ENCODE peak calls at places on chromosomes 12 and 14, in ten cellular contexts. One of them, this sample, is unnamed.

GRCh38 chr14:66495214-66496098 is 9.3 kb downstream of the CCDC196 start:
- DNase-seq in endodermal cell: peak
- DNase-seq in AG04450: peak
- DNase-seq in WERI-Rb-1: peak
- DNase-seq in GM12865: peak
- DNase-seq in astrocyte of the spinal cord: peak
- DNase-seq in GM23338: peak
- DNase-seq in RWPE2: no peak
- DNase-seq in neuronal stem cell: peak
- DNase-seq in lung: peak
- DNase-seq in this sample: peak

GRCh38 chr12:85834378-85834777 is 1.8 kb downstream of the RASSF9 start:
- DNase-seq in GM23338: peak
- DNase-seq in astrocyte of the spinal cord: no peak
- DNase-seq in GM12865: no peak
- DNase-seq in RWPE2: no peak
- DNase-seq in AG04450: no peak
- DNase-seq in WERI-Rb-1: no peak
- DNase-seq in endodermal cell: no peak
- DNase-seq in lung: no peak
- DNase-seq in neuronal stem cell: no peak
- DNase-seq in this sample: no peak

GRCh38 chr14:99322731-99323599 is 51.0 kb upstream of the BCL11B start:
- DNase-seq in RWPE2: no peak
- DNase-seq in neuronal stem cell: no peak
- DNase-seq in GM23338: no peak
- DNase-seq in GM12865: no peak
- DNase-seq in astrocyte of the spinal cord: no peak
- DNase-seq in lung: peak
- DNase-seq in AG04450: no peak
- DNase-seq in WERI-Rb-1: no peak
- DNase-seq in endodermal cell: peak
- DNase-seq in this sample: no peak

GRCh38 chr12:89800435-89800834 is 91.8 kb upstream of the ATP2B1 start:
- DNase-seq in RWPE2: no peak
- DNase-seq in GM23338: no peak
- DNase-seq in GM12865: no peak
- DNase-seq in endodermal cell: no peak
- DNase-seq in AG04450: no peak
- DNase-seq in lung: no peak
- DNase-seq in astrocyte of the spinal cord: no peak
- DNase-seq in neuronal stem cell: no peak
- DNase-seq in WERI-Rb-1: no peak
- DNase-seq in this sample: no peak

GRCh38 chr14:81269100-81269978 is 48.6 kb upstream of the GTF2A1 start:
- DNase-seq in GM12865: peak
- DNase-seq in AG04450: peak
- DNase-seq in neuronal stem cell: peak
- DNase-seq in RWPE2: no peak
- DNase-seq in endodermal cell: peak
- DNase-seq in lung: no peak
- DNase-seq in astrocyte of the spinal cord: peak
- DNase-seq in GM23338: peak
- DNase-seq in WERI-Rb-1: no peak
- DNase-seq in this sample: peak

GRCh38 chr12:104369708-104370107 is 66.2 kb downstream of the EID3 start:
- DNase-seq in GM12865: no peak
- DNase-seq in AG04450: no peak
- DNase-seq in astrocyte of the spinal cord: no peak
- DNase-seq in lung: no peak
- DNase-seq in RWPE2: no peak
- DNase-seq in endodermal cell: no peak
- DNase-seq in WERI-Rb-1: no peak
- DNase-seq in neuronal stem cell: no peak
- DNase-seq in GM23338: no peak
- DNase-seq in this sample: no peak

GRCh38 chr12:43842259-43842658 is 6.4 kb downstream of the TMEM117 start:
- DNase-seq in neuronal stem cell: no peak
- DNase-seq in RWPE2: no peak
- DNase-seq in GM23338: no peak
- DNase-seq in WERI-Rb-1: no peak
- DNase-seq in astrocyte of the spinal cord: no peak
- DNase-seq in lung: no peak
- DNase-seq in GM12865: no peak
- DNase-seq in AG04450: no peak
- DNase-seq in endodermal cell: no peak
- DNase-seq in this sample: no peak

GRCh38 chr12:91965781-91966180 is 179.9 kb downstream of the BTG1 start:
- DNase-seq in neuronal stem cell: no peak
- DNase-seq in RWPE2: no peak
- DNase-seq in lung: no peak
- DNase-seq in astrocyte of the spinal cord: no peak
- DNase-seq in GM12865: no peak
- DNase-seq in GM23338: no peak
- DNase-seq in WERI-Rb-1: no peak
- DNase-seq in AG04450: no peak
- DNase-seq in endodermal cell: no peak
- DNase-seq in this sample: no peak

GRCh38 chr12:85076688-85077430 is 40.7 kb downstream of the LRRIQ1 start:
- DNase-seq in AG04450: peak
- DNase-seq in endodermal cell: peak
- DNase-seq in astrocyte of the spinal cord: peak
- DNase-seq in GM23338: peak
- DNase-seq in lung: no peak
- DNase-seq in GM12865: peak
- DNase-seq in RWPE2: no peak
- DNase-seq in neuronal stem cell: peak
- DNase-seq in WERI-Rb-1: no peak
- DNase-seq in this sample: peak

GRCh38 chr12:68400231-68400829 is 68.2 kb upstream of the MDM1 start:
- DNase-seq in endodermal cell: no peak
- DNase-seq in GM12865: no peak
- DNase-seq in lung: no peak
- DNase-seq in astrocyte of the spinal cord: no peak
- DNase-seq in neuronal stem cell: no peak
- DNase-seq in AG04450: no peak
- DNase-seq in WERI-Rb-1: peak
- DNase-seq in RWPE2: no peak
- DNase-seq in GM23338: no peak
- DNase-seq in this sample: no peak

GRCh38 chr14:89921896-89922548 is 32.5 kb downstream of the EFCAB11 start:
- DNase-seq in lung: no peak
- DNase-seq in GM23338: no peak
- DNase-seq in GM12865: no peak
- DNase-seq in neuronal stem cell: no peak
- DNase-seq in astrocyte of the spinal cord: peak
- DNase-seq in RWPE2: no peak
- DNase-seq in AG04450: no peak
- DNase-seq in WERI-Rb-1: no peak
- DNase-seq in endodermal cell: no peak
- DNase-seq in this sample: peak

GRCh38 chr12:57118711-57119271 is 7.6 kb upstream of the STAT6 start:
- DNase-seq in astrocyte of the spinal cord: no peak
- DNase-seq in GM12865: peak
- DNase-seq in AG04450: no peak
- DNase-seq in RWPE2: no peak
- DNase-seq in neuronal stem cell: no peak
- DNase-seq in WERI-Rb-1: no peak
- DNase-seq in GM23338: no peak
- DNase-seq in lung: no peak
- DNase-seq in endodermal cell: no peak
- DNase-seq in this sample: no peak
- H3K4me3 ChIP-seq in astrocyte of the spinal cord: no peak
- H3K4me3 ChIP-seq in GM12865: no peak
- H3K4me3 ChIP-seq in AG04450: no peak
- H3K4me3 ChIP-seq in RWPE2: no peak
- H3K4me3 ChIP-seq in neuronal stem cell: no peak
- H3K4me3 ChIP-seq in WERI-Rb-1: no peak
- H3K4me3 ChIP-seq in GM23338: no peak
- H3K4me3 ChIP-seq in lung: no peak
- H3K4me3 ChIP-seq in endodermal cell: no peak
- H3K4me3 ChIP-seq in this sample: no peak

GRCh38 chr14:65206448-65207096 is 104.3 kb upstream of the MAX start:
- DNase-seq in GM12865: peak
- DNase-seq in lung: no peak
- DNase-seq in GM23338: no peak
- DNase-seq in astrocyte of the spinal cord: peak
- DNase-seq in WERI-Rb-1: no peak
- DNase-seq in endodermal cell: no peak
- DNase-seq in RWPE2: no peak
- DNase-seq in neuronal stem cell: no peak
- DNase-seq in AG04450: peak
- DNase-seq in this sample: no peak
- H3K4me3 ChIP-seq in GM12865: peak
- H3K4me3 ChIP-seq in lung: no peak
- H3K4me3 ChIP-seq in GM23338: no peak
- H3K4me3 ChIP-seq in astrocyte of the spinal cord: no peak
- H3K4me3 ChIP-seq in WERI-Rb-1: no peak
- H3K4me3 ChIP-seq in endodermal cell: no peak
- H3K4me3 ChIP-seq in RWPE2: no peak
- H3K4me3 ChIP-seq in neuronal stem cell: no peak
- H3K4me3 ChIP-seq in AG04450: no peak
- H3K4me3 ChIP-seq in this sample: no peak

DNA sequence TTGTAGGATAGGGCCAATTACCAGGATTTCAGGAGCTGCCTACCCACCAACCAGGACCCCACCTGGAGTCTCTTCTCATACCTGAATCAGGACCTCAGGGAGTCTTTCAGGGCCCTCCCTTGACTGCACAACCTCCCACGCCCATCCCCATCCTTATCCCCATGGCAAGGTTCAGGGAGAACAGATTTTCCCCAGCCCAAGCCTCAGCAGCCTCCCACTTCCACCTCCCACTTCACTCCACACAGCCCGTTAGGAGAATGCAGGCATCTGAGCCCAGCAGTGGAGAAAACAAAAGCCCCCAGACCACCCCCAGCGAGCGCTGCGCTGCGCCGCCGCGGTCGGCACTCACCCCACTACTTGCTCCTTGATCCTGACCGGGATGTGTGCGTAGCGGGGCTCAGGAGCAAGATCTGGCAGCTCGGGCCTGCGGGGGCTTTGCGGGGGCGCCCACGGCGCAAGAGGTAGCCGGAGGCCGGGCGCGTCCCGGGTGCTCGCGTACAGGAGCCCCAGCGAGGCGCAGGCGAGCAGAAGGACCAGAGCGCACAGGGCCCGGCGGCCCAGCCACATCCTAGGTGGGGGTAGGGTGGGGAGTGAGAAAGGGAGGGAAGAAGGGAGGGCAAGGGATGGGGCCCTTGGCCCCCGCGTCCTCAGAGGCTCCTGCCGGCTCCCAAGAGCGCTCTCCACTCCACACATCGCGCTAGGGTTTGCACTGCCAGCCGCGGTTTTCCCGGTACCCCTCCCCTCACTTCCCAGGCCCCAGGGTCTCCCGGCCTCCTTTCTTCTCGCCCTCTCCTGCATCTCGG is 1.2 kb downstream of the B4GALNT1 start:
- DNase-seq in WERI-Rb-1: peak
- DNase-seq in astrocyte of the spinal cord: no peak
- DNase-seq in RWPE2: no peak
- DNase-seq in endodermal cell: no peak
- DNase-seq in GM23338: peak
- DNase-seq in GM12865: no peak
- DNase-seq in neuronal stem cell: no peak
- DNase-seq in AG04450: no peak
- DNase-seq in lung: no peak
- DNase-seq in this sample: no peak
- H3K4me3 ChIP-seq in WERI-Rb-1: peak
- H3K4me3 ChIP-seq in astrocyte of the spinal cord: peak
- H3K4me3 ChIP-seq in RWPE2: peak
- H3K4me3 ChIP-seq in endodermal cell: peak
- H3K4me3 ChIP-seq in GM23338: peak
- H3K4me3 ChIP-seq in GM12865: peak
- H3K4me3 ChIP-seq in neuronal stem cell: peak
- H3K4me3 ChIP-seq in AG04450: peak
- H3K4me3 ChIP-seq in lung: no peak
- H3K4me3 ChIP-seq in this sample: peak

DNA sequence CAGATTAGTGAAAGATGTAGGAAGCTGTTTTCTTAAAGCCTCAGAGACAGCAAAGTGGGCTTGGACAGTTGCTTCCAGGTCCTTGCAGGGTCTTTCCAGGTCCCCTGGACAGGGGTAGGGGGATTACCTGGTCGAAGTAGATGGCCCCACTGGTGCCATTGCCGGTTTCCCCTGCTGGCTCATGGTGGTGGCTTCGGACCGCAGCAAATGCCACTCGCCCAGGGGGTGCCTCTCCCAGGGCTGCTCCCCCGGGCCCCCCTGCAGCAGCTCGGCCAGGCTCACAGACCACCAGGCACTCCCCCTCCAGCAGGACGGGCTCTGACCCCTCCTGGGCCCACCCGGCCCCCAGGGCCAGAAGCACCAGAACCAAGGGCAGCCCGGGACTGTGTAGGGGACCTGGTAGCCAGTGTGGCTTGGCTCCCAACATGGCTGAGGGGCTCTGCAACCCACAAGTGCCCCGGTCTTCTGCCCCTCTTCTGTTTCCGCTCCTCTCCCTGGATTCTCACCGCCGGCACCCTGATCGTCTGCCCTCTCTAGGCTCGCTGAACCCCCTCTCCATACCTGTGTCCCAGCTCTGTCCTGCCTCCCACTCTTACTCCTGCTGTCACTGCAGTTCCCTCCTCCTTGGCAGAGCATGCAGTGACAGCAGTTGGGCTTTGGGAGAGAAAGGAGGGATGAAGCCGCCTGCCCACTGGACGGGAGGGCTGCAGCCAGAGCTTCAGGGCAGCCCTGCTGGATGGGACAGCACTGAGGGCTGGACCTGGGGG is 657 bp downstream of the CBLN3 start:
- DNase-seq in astrocyte of the spinal cord: no peak
- DNase-seq in endodermal cell: no peak
- DNase-seq in GM12865: no peak
- DNase-seq in RWPE2: no peak
- DNase-seq in neuronal stem cell: no peak
- DNase-seq in GM23338: peak
- DNase-seq in AG04450: no peak
- DNase-seq in lung: no peak
- DNase-seq in WERI-Rb-1: no peak
- DNase-seq in this sample: no peak
- H3K4me3 ChIP-seq in astrocyte of the spinal cord: no peak
- H3K4me3 ChIP-seq in endodermal cell: no peak
- H3K4me3 ChIP-seq in GM12865: peak
- H3K4me3 ChIP-seq in RWPE2: no peak
- H3K4me3 ChIP-seq in neuronal stem cell: peak
- H3K4me3 ChIP-seq in GM23338: peak
- H3K4me3 ChIP-seq in AG04450: no peak
- H3K4me3 ChIP-seq in lung: no peak
- H3K4me3 ChIP-seq in WERI-Rb-1: peak
- H3K4me3 ChIP-seq in this sample: no peak

DNA sequence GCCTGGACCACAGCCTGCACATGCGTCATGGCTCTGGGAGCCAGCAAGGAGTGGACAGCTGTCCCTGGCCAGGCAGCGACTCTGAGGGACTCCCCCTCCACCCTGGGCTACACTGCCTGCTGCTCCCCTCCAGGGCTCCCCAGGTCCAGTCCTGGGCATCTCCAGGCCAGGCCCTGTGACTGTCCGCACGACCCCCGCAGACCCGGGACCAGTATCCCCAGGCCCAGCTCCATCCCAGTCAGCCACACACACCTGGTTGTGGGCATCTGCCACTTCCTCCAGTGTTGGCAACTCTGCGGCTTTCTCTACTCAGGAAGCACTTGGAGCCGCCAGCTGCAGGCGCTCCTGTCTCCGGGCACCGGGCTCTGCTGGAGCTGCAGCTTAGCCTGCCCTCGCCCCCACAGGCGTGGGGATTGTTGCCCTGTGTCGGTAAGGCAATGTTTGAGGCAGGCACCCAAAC is 2.4 kb downstream of the ULK1 start:
- DNase-seq in WERI-Rb-1: no peak
- DNase-seq in AG04450: peak
- DNase-seq in RWPE2: peak
- DNase-seq in neuronal stem cell: no peak
- DNase-seq in astrocyte of the spinal cord: no peak
- DNase-seq in GM12865: no peak
- DNase-seq in endodermal cell: no peak
- DNase-seq in GM23338: no peak
- DNase-seq in lung: no peak
- DNase-seq in this sample: no peak
- H3K4me3 ChIP-seq in WERI-Rb-1: no peak
- H3K4me3 ChIP-seq in AG04450: peak
- H3K4me3 ChIP-seq in RWPE2: peak
- H3K4me3 ChIP-seq in neuronal stem cell: peak
- H3K4me3 ChIP-seq in astrocyte of the spinal cord: peak
- H3K4me3 ChIP-seq in GM12865: no peak
- H3K4me3 ChIP-seq in endodermal cell: peak
- H3K4me3 ChIP-seq in GM23338: peak
- H3K4me3 ChIP-seq in lung: peak
- H3K4me3 ChIP-seq in this sample: peak